ENCODE peak calls at places on chromosome 13, in four cellular contexts. W, T, S and D are unnamed samples.
A peak's percentile ranks its signal among the peaks of the same experiment; 100 is the strongest.

GRCh38 chr13:102708991-102709390 is 14.1 kb upstream of the METTL21C start:
- DNase-seq in W (no peak), T (no peak), S (no peak), D (no peak)

GRCh38 chr13:29594310-29594709 is 1.2 kb downstream of the SLC7A1 start:
- DNase-seq in W (peak; percentile 49), T (peak; percentile 49), S (peak; percentile 80), D (no peak)

GRCh38 chr13:113582841-113583631 is 1.5 kb upstream of the TFDP1 start:
- DNase-seq in W (no peak), T (peak; percentile 14), S (no peak), D (no peak)

GRCh38 chr13:30504081-30504480 is 38.3 kb upstream of the HMGB1 start:
- DNase-seq in W (no peak), T (no peak), S (peak; percentile 45), D (no peak)

GRCh38 chr13:33649212-33649917 is 168.6 kb upstream of the RFC3 start:
- DNase-seq in W (no peak), T (no peak), S (peak; percentile 57), D (no peak)

GRCh38 chr13:106213028-106213427 is 322.4 kb downstream of the EFNB2 start:
- DNase-seq in W (no peak), T (no peak), S (no peak), D (no peak)

GRCh38 chr13:80945328-80945727 is 604.4 kb upstream of the SPRY2 start:
- DNase-seq in W (no peak), T (no peak), S (peak; percentile 7), D (no peak)

GRCh38 chr13:51905787-51906186 is 44.0 kb downstream of the CCDC70 start:
- DNase-seq in W (no peak), T (no peak), S (no peak), D (no peak)

GRCh38 chr13:98650376-98651107 is 73.6 kb upstream of the STK24 start:
- DNase-seq in W (no peak), T (no peak), S (no peak), D (no peak)

GRCh38 chr13:36362251-36362650 is 16.1 kb upstream of the SPART start:
- DNase-seq in W (no peak), T (no peak), S (peak; percentile 89), D (no peak)

GRCh38 chr13:20231839-20232555 is at the start of gene GJB6:
- DNase-seq in W (no peak), T (no peak), S (no peak), D (no peak)

GRCh38 chr13:37476874-37477273 is 121.7 kb downstream of the POSTN start:
- DNase-seq in W (no peak), T (no peak), S (peak; percentile 79), D (no peak)

GRCh38 chr13:111897178-111897845 is 169.6 kb upstream of the SOX1 start:
- DNase-seq in W (no peak), T (no peak), S (no peak), D (no peak)

GRCh38 chr13:111897846-111898215 is 169.1 kb upstream of the SOX1 start:
- DNase-seq in W (no peak), T (no peak), S (no peak), D (no peak)

GRCh38 chr13:111893607-111894443 is 173.1 kb upstream of the SOX1 start:
- DNase-seq in W (no peak), T (peak; percentile 24), S (no peak), D (no peak)

GRCh38 chr13:111895896-111896821 is 170.8 kb upstream of the SOX1 start:
- DNase-seq in W (no peak), T (no peak), S (no peak), D (no peak)

DNA sequence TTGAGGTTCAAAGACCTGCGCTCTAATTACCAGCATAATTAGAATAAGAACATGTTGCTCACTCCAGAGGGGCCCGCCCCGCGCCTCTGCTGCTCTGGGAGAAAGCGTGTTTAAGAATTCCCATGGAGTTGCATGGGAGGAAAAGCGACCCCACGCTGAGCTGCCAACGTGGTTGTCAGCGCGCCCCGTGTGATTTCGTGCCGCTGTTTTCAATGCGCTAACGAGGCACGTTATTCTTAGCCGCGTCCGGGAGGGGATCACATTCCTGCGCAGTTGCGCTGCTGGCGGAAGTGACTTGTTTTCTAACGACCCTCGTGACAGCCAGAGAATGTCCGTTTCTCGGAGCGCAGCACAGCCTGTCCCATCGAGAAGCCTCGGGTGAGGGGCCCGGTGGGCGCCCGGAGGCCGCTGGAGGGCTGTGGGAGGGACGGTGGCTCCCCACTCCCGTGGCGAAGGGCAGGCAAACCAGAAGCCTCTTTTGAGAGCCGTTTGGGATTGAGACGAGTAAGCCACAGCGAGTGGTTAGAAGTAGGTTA is 173.8 kb upstream of the SOX1 start:
- DNase-seq in W (no peak), T (peak; percentile 33), S (no peak), D (no peak)
- H3K4me3 ChIP-seq in W (no peak overlapping the region), T (peak overlapping the region; percentile 32), S (no peak overlapping the region), D (no peak overlapping the region)

GRCh38 chr13:28138012-28138755 is at the start of gene PAN3:
- DNase-seq in W (peak; percentile 42), T (peak; percentile 91), S (peak; percentile 97), D (no peak)
- H3K4me3 ChIP-seq in W (peak within 1 kb of the TSS; percentile 90), T (peak within 1 kb of the TSS; percentile 95), S (peak within 1 kb of the TSS; percentile 94), D (peak within 1 kb of the TSS; percentile 93)

GRCh38 chr13:95644611-95645052 is at the start of gene DZIP1:
- DNase-seq in W (no peak), T (peak; percentile 83), S (peak; percentile 96), D (peak; percentile 30)
- H3K4me3 ChIP-seq in W (peak within 1 kb of the TSS; percentile 70), T (peak within 1 kb of the TSS; percentile 63), S (peak within 1 kb of the TSS; percentile 80), D (peak within 1 kb of the TSS; percentile 71)

GRCh38 chr13:79637086-79637763 is 156.3 kb downstream of the NDFIP2 start:
- DNase-seq in W (no peak), T (peak; percentile 76), S (peak; percentile 9), D (no peak)
- H3K4me3 ChIP-seq in W (no peak overlapping the region), T (no peak overlapping the region), S (no peak overlapping the region), D (no peak overlapping the region)

GRCh38 chr13:112116187-112116950 is 49.4 kb downstream of the SOX1 start:
- DNase-seq in W (no peak), T (no peak), S (no peak), D (no peak)
- H3K4me3 ChIP-seq in W (no peak overlapping the region), T (no peak overlapping the region), S (no peak overlapping the region), D (no peak overlapping the region)

GRCh38 chr13:110354209-110354627 is 47.1 kb downstream of the COL4A2 start:
- DNase-seq in W (no peak), T (no peak), S (no peak), D (no peak)

GRCh38 chr13:110353339-110353977 is 46.4 kb downstream of the COL4A2 start:
- DNase-seq in W (no peak), T (no peak), S (no peak), D (no peak)

GRCh38 chr13:110358381-110358780 is 51.3 kb downstream of the COL4A2 start:
- DNase-seq in W (no peak), T (no peak), S (no peak), D (no peak)

GRCh38 chr13:110354715-110355473 is 47.8 kb downstream of the COL4A2 start:
- DNase-seq in W (no peak), T (no peak), S (no peak), D (no peak)

GRCh38 chr13:110356362-110356761 is 49.3 kb downstream of the COL4A2 start:
- DNase-seq in W (no peak), T (no peak), S (no peak), D (no peak)
- H3K4me3 ChIP-seq in W (no peak overlapping the region), T (no peak overlapping the region), S (no peak overlapping the region), D (no peak overlapping the region)

GRCh38 chr13:28402057-28402381 is 92.9 kb downstream of the FLT1 start:
- DNase-seq in W (no peak), T (no peak), S (no peak), D (no peak)
- H3K4me3 ChIP-seq in W (no peak overlapping the region), T (no peak overlapping the region), S (no peak overlapping the region), D (no peak overlapping the region)